ENCODE peak calls at places on chromosomes 6 and 20, in six cellular contexts. J is HepG2, Q is GM12891, Z is K562, S is GM12878, G is H1. E is an unnamed sample.

GRCh38 chr6:28981391-28981832 is 23.7 kb downstream of the ZNF311 start:
- DNase-seq in J (peak; percentile 82), Q (no peak), Z (peak; percentile 38), S (peak; percentile 64), G (peak; percentile 82), E (no peak)

GRCh38 chr20:34954905-34955231 is 738 bp downstream of the GSS start:
- DNase-seq in J (peak; percentile 67), Q (no peak), Z (peak; percentile 46), S (no peak), G (no peak), E (no peak)

GRCh38 chr6:109383438-109383940 is 1.2 kb upstream of the CD164 start:
- DNase-seq in J (peak; percentile 13), Q (no peak), Z (no peak), S (no peak), G (no peak), E (no peak)

GRCh38 chr20:41155267-41155666 is 17.9 kb downstream of the PLCG1 start:
- DNase-seq in J (no peak), Q (no peak), Z (no peak), S (no peak), G (no peak), E (no peak)

GRCh38 chr6:137175157-137175889 is 1.9 kb upstream of the IL22RA2 start:
- DNase-seq in J (no peak), Q (no peak), Z (no peak), S (no peak), G (no peak), E (no peak)

GRCh38 chr20:38551056-38551626 is 29.9 kb upstream of the ADIG start:
- DNase-seq in J (no peak), Q (no peak), Z (no peak), S (no peak), G (no peak), E (no peak)

GRCh38 chr6:169188051-169188863 is 65.4 kb downstream of the THBS2 start:
- DNase-seq in J (no peak), Q (no peak), Z (no peak), S (no peak), G (no peak), E (no peak)

GRCh38 chr6:12718025-12718424 is 1.5 kb downstream of the PHACTR1 start:
- DNase-seq in J (peak; percentile 31), Q (no peak), Z (no peak), S (no peak), G (no peak), E (no peak)

GRCh38 chr6:23244300-23244699 is 674.9 kb downstream of the HDGFL1 start:
- DNase-seq in J (no peak), Q (no peak), Z (no peak), S (no peak), G (no peak), E (no peak)

GRCh38 chr6:18148304-18149025 is 6.4 kb downstream of the TPMT start:
- DNase-seq in J (no peak), Q (no peak), Z (peak; percentile 37), S (no peak), G (no peak), E (no peak)

GRCh38 chr20:13736792-13737191 is 47.9 kb downstream of the ESF1 start:
- DNase-seq in J (no peak), Q (no peak), Z (no peak), S (no peak), G (no peak), E (no peak)

GRCh38 chr6:37784585-37784967 is 35.0 kb upstream of the ZFAND3 start:
- DNase-seq in J (no peak), Q (no peak), Z (no peak), S (no peak), G (peak; percentile 54), E (no peak)

GRCh38 chr20:46784450-46785127 is 75.1 kb downstream of the SLC2A10 start:
- DNase-seq in J (peak; percentile 29), Q (no peak), Z (no peak), S (no peak), G (no peak), E (no peak)

GRCh38 chr6:42193491-42193894 is 1.3 kb downstream of the GUCA1B start:
- DNase-seq in J (no peak), Q (no peak), Z (peak; percentile 64), S (no peak), G (no peak), E (no peak)

GRCh38 chr6:98487612-98488011 is 346.8 kb upstream of the POU3F2 start:
- DNase-seq in J (no peak), Q (no peak), Z (no peak), S (no peak), G (peak; percentile 52), E (no peak)

GRCh38 chr20:20399705-20400104 is 31.8 kb downstream of the INSM1 start:
- DNase-seq in J (peak; percentile 13), Q (no peak), Z (no peak), S (no peak), G (no peak), E (no peak)

GRCh38 chr20:62925420-62926228 is 681 bp downstream of the DIDO1 start:
- DNase-seq in J (no peak), Q (no peak), Z (no peak), S (no peak), G (no peak), E (peak; percentile 48)

GRCh38 chr20:6993526-6993925 is 226.0 kb downstream of the BMP2 start:
- DNase-seq in J (no peak), Q (no peak), Z (no peak), S (no peak), G (no peak), E (no peak)

GRCh38 chr6:110509617-110510231 is 33.3 kb upstream of the SLC22A16 start:
- DNase-seq in J (peak; percentile 46), Q (no peak), Z (no peak), S (no peak), G (no peak), E (no peak)

GRCh38 chr20:61480158-61480825 is 228.2 kb downstream of the CDH4 start:
- DNase-seq in J (no peak), Q (no peak), Z (no peak), S (no peak), G (peak; percentile 73), E (no peak)

GRCh38 chr6:144283781-144284473 is 1.2 kb upstream of the UTRN start:
- DNase-seq in J (no peak), Q (no peak), Z (no peak), S (no peak), G (no peak), E (no peak)

DNA sequence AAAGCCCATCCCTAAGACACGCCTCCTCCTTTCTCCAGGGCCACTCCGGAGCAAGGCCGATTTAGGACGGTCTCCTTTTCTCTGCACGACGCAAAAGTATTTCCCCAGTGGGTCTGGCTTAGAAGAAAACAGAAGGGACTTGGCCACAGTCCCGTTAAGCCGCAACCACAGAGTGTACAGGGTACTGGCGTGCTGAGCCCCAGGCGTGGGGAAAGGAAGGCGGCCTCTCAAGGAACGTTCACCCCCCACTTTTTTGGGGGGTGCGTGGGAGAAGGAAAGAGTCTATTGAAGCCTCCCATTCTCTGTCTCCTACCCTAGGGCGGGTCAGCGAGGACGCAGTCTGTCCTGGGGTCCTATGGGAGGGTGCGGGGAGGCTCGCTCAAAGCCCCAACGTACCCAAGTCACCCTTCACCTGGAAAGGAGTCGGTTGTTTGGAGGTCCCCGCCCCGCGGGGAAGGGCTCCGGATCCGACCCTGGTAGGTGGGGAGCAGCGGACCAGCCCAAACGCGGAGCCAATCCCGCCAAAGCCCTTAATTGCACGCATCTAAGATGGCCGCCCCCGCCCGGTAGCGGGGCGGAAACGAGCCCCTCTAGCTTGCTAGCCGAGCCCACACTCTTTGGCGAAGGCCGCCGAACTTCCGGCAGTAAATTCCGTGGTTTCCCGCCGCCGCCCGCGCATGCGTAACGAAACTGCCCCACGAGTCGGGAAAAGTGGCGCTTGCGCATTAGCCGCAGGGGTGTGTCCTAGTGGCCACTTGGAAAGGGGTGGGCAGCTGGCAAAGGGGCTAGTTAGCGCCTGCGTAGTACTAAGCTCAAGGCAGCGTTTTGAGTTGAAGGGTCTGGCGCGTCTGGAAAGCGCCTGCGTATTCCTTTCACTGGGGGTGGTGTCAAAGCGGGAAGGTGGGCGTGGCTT is at the start of gene OARD1:
- DNase-seq in J (peak; percentile 99), Q (peak; percentile 70), Z (peak; percentile 97), S (peak; percentile 97), G (peak; percentile 97), E (peak; percentile 71)
- TF ChIP-seq POLR2AphosphoS5 in J (peak; percentile 94), Q (peak; percentile 72), Z (peak; percentile 48), S (peak; percentile 82), G (peak; percentile 12), E (peak; percentile 74)

DNA sequence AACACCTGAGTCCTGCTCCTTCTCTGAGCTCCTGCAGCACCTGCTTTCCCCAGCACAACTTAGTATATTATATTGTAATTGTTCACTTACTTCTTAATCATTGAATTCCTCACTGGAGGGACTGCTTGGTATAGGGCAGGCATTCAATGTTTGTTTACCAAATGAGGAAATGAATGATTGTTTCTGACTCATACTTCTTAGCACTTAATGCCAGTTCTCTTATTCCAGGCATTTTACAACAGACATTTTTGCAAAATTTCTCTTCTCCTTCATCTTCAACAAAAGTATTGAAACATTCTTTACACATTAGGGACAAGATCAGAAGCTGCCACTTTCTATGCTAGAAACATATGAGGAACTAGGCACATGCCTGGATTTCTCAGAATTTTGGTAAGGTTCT is 119.4 kb downstream of the TBX18 start:
- DNase-seq in J (no peak), Q (no peak), Z (no peak), S (no peak), G (no peak), E (no peak)
- TF ChIP-seq TAF1 in J (no peak), Q (no peak), Z (no peak), S (no peak), G (no peak), E (no peak)

DNA sequence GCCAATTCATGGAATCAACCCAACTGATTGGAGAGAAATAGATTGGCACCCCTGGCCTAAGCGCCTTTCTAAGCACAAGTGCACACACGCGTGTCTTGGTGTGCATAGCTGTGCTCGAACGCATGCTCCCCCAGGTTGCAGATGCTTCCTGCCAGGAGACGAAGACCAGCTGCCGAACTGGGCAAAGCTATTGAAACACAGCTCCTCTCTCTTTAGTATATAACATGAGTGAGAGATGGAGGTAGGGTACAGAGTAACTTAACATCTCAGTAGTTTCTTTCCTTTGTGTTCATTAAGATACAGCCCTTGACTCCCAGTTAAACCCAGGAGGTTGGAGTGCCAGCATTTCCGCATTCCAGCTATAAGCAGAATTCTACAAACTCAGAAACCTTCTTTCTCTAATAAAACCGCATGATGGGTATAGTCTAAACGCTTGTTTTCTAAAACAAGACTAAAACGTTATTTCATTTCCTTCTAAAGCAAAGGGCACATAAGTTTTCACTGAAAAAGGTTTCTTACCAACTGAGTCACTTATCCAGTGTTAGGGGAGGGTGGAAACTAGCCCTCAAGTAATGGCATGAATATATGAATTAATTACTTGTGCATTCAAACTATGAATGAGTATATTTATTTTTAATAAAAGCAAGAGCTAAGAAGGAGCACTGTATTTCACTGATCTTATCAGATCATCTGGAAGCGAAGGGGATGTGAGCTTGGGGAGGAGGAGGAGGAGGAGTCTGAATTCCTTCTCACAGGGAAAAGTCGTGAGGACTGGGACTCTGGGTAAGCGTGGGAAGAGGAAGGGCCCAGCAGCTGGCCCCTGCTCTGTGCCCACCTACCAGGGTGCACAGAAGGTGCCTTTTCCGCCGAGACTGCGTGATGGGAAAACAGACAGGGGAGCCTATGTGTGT is 179.2 kb downstream of the TMEM242 start:
- DNase-seq in J (no peak), Q (no peak), Z (no peak), S (no peak), G (no peak), E (no peak)
- TF ChIP-seq POLR2A in J (no peak), Q (no peak), Z (no peak), S (no peak), G (no peak), E (no peak)

DNA sequence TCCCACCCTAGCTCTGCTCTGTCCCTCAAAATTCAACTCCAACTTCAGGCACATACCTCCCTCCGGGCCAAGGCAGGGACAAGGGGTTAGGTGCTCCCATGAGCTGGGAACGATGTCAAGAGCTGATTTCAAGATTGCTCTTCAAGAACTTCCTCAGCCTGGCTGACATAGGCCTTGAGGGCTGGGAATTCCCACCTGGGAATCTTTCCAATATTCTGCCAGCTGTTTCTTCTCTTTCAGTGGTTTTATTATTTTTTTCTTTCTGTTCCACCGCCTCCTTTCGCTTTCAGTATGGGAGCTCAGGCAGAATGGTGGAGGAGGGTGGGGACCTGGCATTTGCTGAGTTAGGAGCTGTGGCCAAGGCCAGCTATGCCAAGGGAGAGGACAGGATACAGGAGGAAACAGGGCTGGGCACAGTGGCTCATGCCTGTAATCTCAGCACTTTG is 33.7 kb downstream of the SRSF3 start:
- DNase-seq in J (no peak), Q (no peak), Z (no peak), S (no peak), G (no peak), E (no peak)
- TF ChIP-seq POLR2AphosphoS5 in J (no peak), Q (no peak), Z (no peak), S (no peak), G (no peak), E (no peak)

E was measured in GM12892.